ENCODE peak calls at places on chromosomes 16 and 17, in seven cellular contexts. Q is DMS 273 treated with DMSO at 0.1 percent for 48 hours, W is M059J, Z is T-helper 9 cell, M is germinal center, R is upper lobe of left lung, G is mesendoderm. U is an unnamed sample.
A peak's percentile ranks its signal among the peaks of the same experiment; 100 is the strongest.

GRCh38 chr16:5042574-5043171 is 8.9 kb upstream of the NAGPA start:
- DNase-seq in Q (no peak), W (peak; percentile 71), Z (no peak), M (no peak), R (no peak), G (peak; percentile 57), U (no peak)

GRCh38 chr17:56292010-56292409 is 138.7 kb downstream of the ANKFN1 start:
- DNase-seq in Q (no peak), W (peak; percentile 92), Z (no peak), M (no peak), R (no peak), G (no peak), U (no peak)

GRCh38 chr17:49676276-49676868 is 1.5 kb downstream of the SPOP start:
- DNase-seq in Q (no peak), W (peak; percentile 83), Z (no peak), M (peak; percentile 80), R (no peak), G (peak; percentile 77), U (no peak)

GRCh38 chr17:39462644-39463375 is 1.5 kb downstream of the CDK12 start:
- DNase-seq in Q (no peak), W (peak; percentile 7), Z (no peak), M (peak; percentile 11), R (no peak), G (peak; percentile 23), U (no peak)

GRCh38 chr17:48054238-48055185 is 6.4 kb downstream of the NFE2L1 start:
- DNase-seq in Q (no peak), W (no peak), Z (no peak), M (no peak), R (peak; percentile 73), G (peak; percentile 99), U (peak; percentile 33)

GRCh38 chr17:33012522-33013033 is 20.9 kb downstream of the SPACA3 start:
- DNase-seq in Q (no peak), W (peak; percentile 79), Z (no peak), M (no peak), R (no peak), G (no peak), U (no peak)

GRCh38 chr17:5078106-5079028 is at the start of gene ZFP3:
- DNase-seq in Q (peak; percentile 69), W (peak; percentile 77), Z (peak; percentile 43), M (peak; percentile 89), R (peak; percentile 97), G (peak; percentile 51), U (peak; percentile 69)

GRCh38 chr17:50737118-50737698 is 17.8 kb downstream of the LUC7L3 start:
- DNase-seq in Q (no peak), W (no peak), Z (no peak), M (no peak), R (no peak), G (no peak), U (no peak)

GRCh38 chr17:40177275-40177874 is at the start of gene RAPGEFL1:
- DNase-seq in Q (peak; percentile 71), W (no peak), Z (peak; percentile 84), M (peak; percentile 92), R (peak; percentile 97), G (peak; percentile 88), U (no peak)

GRCh38 chr17:12637015-12637414 is 28.7 kb upstream of the MYOCD start:
- DNase-seq in Q (peak; percentile 1), W (peak; percentile 93), Z (no peak), M (no peak), R (no peak), G (peak; percentile 88), U (no peak)

GRCh38 chr16:14069818-14070217 is 1.3 kb upstream of the MRTFB start:
- DNase-seq in Q (no peak), W (no peak), Z (no peak), M (no peak), R (no peak), G (no peak), U (no peak)

GRCh38 chr16:23877107-23878070 is 41.6 kb downstream of the PRKCB start:
- DNase-seq in Q (no peak), W (no peak), Z (no peak), M (no peak), R (no peak), G (peak; percentile 19), U (no peak)

GRCh38 chr17:48636177-48637018 is 10.2 kb upstream of the HOXB9 start:
- DNase-seq in Q (peak; percentile 40), W (no peak), Z (peak; percentile 67), M (peak; percentile 81), R (peak; percentile 88), G (peak; percentile 97), U (no peak)

GRCh38 chr16:54446639-54447038 is 160.1 kb upstream of the IRX3 start:
- DNase-seq in Q (no peak), W (peak; percentile 94), Z (no peak), M (no peak), R (no peak), G (no peak), U (no peak)

GRCh38 chr17:81153340-81153803 is 11.9 kb upstream of the PVALEF start:
- DNase-seq in Q (no peak), W (no peak), Z (no peak), M (peak; percentile 58), R (no peak), G (no peak), U (no peak)

GRCh38 chr16:51167170-51167710 is 16.2 kb upstream of the SALL1 start:
- DNase-seq in Q (no peak), W (peak; percentile 20), Z (no peak), M (no peak), R (no peak), G (no peak), U (no peak)

GRCh38 chr16:71547168-71547567 is 20.9 kb downstream of the CHST4 start:
- DNase-seq in Q (no peak), W (no peak), Z (no peak), M (no peak), R (no peak), G (no peak), U (no peak)

GRCh38 chr17:17414316-17414937 is 62.4 kb upstream of the MED9 start:
- DNase-seq in Q (no peak), W (peak; percentile 84), Z (no peak), M (no peak), R (no peak), G (no peak), U (no peak)

GRCh38 chr16:89711601-89712475 is 8.9 kb downstream of the VPS9D1 start:
- DNase-seq in Q (no peak), W (no peak), Z (peak; percentile 58), M (peak; percentile 94), R (peak; percentile 91), G (peak; percentile 72), U (no peak)

GRCh38 chr17:5669191-5669590 is 84.9 kb upstream of the NLRP1 start:
- DNase-seq in Q (no peak), W (no peak), Z (no peak), M (no peak), R (no peak), G (no peak), U (no peak)

GRCh38 chr17:38617967-38618760 is 12.4 kb upstream of the SRCIN1 start:
- DNase-seq in Q (no peak), W (no peak), Z (no peak), M (no peak), R (no peak), G (no peak), U (no peak)

GRCh38 chr17:37710344-37710886 is 34.4 kb downstream of the HNF1B start:
- DNase-seq in Q (no peak), W (peak; percentile 78), Z (no peak), M (no peak), R (no peak), G (peak; percentile 100), U (no peak)